ENCODE peak calls at places on chromosomes 5 and 9, in seven cellular contexts. I, K, V, X, M, J and F are unnamed samples.

GRCh38 chr5:95238560-95239325 is 46.2 kb downstream of the MCTP1 start:
- DNase-seq in I (no peak), J (no peak), V (no peak), K (no peak), X (no peak), M (peak), F (no peak)

GRCh38 chr9:40925149-40925548 is 203.3 kb downstream of the FOXD4L6 start:
- DNase-seq in K (no peak), J (no peak), X (no peak), I (no peak), M (no peak), V (no peak), F (no peak)

GRCh38 chr5:102582706-102583105 is 83.9 kb upstream of the SLCO6A1 start:
- DNase-seq in J (no peak), I (no peak), X (no peak), V (no peak), M (no peak), K (no peak), F (no peak)

GRCh38 chr5:149493316-149493715 is 57.9 kb downstream of the CSNK1A1 start:
- DNase-seq in X (no peak), J (no peak), K (no peak), I (no peak), V (no peak), M (no peak), F (no peak)

GRCh38 chr9:131844745-131845118 is 104.9 kb upstream of the RAPGEF1 start:
- DNase-seq in I (no peak), J (no peak), M (no peak), K (no peak), V (no peak), X (no peak), F (no peak)

GRCh38 chr5:142248853-142249462 is 75.9 kb downstream of the SPRY4 start:
- DNase-seq in X (peak), K (no peak), V (no peak), J (peak), M (no peak), I (no peak), F (peak)

GRCh38 chr5:139642891-139643871 is 5.0 kb upstream of the CXXC5 start:
- DNase-seq in J (peak), I (no peak), K (no peak), X (peak), V (peak), M (no peak), F (no peak)

GRCh38 chr5:163915481-163915961 is 410.1 kb downstream of the MAT2B start:
- DNase-seq in M (no peak), K (no peak), I (no peak), X (peak), V (no peak), J (no peak), F (no peak)

GRCh38 chr9:77764894-77765780 is 117.0 kb upstream of the GNA14 start:
- DNase-seq in I (no peak), V (no peak), K (no peak), J (no peak), X (no peak), M (no peak), F (no peak)

GRCh38 chr9:116475201-116475600 is 211.9 kb upstream of the TRIM32 start:
- DNase-seq in M (no peak), J (no peak), I (no peak), X (no peak), K (no peak), V (no peak), F (no peak)

GRCh38 chr5:3268760-3269330 is 326.8 kb upstream of the IRX1 start:
- DNase-seq in M (no peak), V (no peak), I (no peak), K (no peak), J (no peak), X (no peak), F (no peak)

GRCh38 chr9:135770771-135771170 is 68.8 kb downstream of the KCNT1 start:
- DNase-seq in V (no peak), I (no peak), M (no peak), K (no peak), X (no peak), J (no peak), F (no peak)

GRCh38 chr5:77316871-77317661 is 106.6 kb downstream of the PDE8B start:
- DNase-seq in M (no peak), I (no peak), K (no peak), X (no peak), J (no peak), V (no peak), F (no peak)

GRCh38 chr5:143372187-143372829 is 31.2 kb downstream of the NR3C1 start:
- DNase-seq in I (no peak), M (peak), K (no peak), V (no peak), X (no peak), J (no peak), F (no peak)

GRCh38 chr5:139698461-139699146 is 50.5 kb downstream of the CXXC5 start:
- DNase-seq in I (no peak), X (peak), K (peak), J (peak), M (no peak), V (peak), F (peak)

GRCh38 chr9:118059520-118060278 is 355.5 kb downstream of the TLR4 start:
- DNase-seq in V (no peak), X (no peak), J (no peak), M (peak), I (no peak), K (peak), F (no peak)

GRCh38 chr9:34797367-34797766 is 87.4 kb upstream of the CCL21 start:
- DNase-seq in K (no peak), J (no peak), X (no peak), I (no peak), V (no peak), M (no peak), F (no peak)

GRCh38 chr9:22813520-22813919 is 366.9 kb downstream of the DMRTA1 start:
- DNase-seq in V (no peak), I (no peak), X (no peak), J (no peak), M (no peak), K (no peak), F (no peak)

GRCh38 chr9:120915854-120916495 is 10.6 kb downstream of the TRAF1 start:
- DNase-seq in J (no peak), X (no peak), K (no peak), M (no peak), I (no peak), V (no peak), F (no peak)

GRCh38 chr5:78569441-78569840 is 79.1 kb downstream of the LHFPL2 start:
- DNase-seq in M (no peak), X (no peak), V (no peak), K (peak), J (no peak), I (no peak), F (no peak)

GRCh38 chr5:14011089-14012004 is 66.9 kb upstream of the DNAH5 start:
- DNase-seq in V (peak), K (peak), X (peak), J (peak), M (peak), I (no peak), F (peak)

GRCh38 chr9:78112004-78112403 is 80.4 kb upstream of the GNAQ start:
- DNase-seq in X (no peak), J (no peak), K (no peak), I (no peak), V (no peak), M (no peak), F (no peak)

GRCh38 chr5:117893211-117893610 is 1095.1 kb downstream of the DTWD2 start:
- DNase-seq in M (no peak), V (no peak), K (no peak), I (no peak), J (no peak), X (no peak), F (no peak)

DNA sequence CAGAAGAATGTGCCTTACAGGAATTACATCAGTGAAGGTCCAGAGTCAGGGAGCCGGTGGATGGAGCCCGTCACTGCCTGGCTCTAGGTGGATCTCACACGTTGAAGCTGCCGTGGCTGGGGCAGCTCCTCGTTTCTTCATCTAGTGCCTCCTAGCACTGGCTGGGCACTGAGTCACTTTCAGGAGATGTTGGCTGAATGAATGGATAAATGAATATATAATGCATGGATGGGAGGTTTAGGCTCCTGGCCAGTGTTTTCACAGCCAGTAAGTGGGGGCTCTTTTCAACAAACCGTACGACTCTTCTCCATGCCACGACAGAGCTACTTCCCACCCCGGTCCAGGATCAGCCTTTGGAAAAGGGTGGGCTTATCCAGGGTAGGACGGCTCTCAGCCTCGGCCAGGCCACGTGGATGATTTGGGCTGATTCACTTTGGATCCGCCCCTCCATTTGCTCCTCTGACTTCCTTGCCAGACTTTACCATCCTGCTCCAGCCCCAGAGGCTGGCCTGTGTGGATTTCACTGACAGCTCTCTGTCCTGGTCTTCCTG is 1.3 kb upstream of the SH3PXD2B start:
- DNase-seq in I (no peak), J (peak), M (no peak), V (peak), K (no peak), X (peak), F (no peak)
- H3K27ac ChIP-seq in I (no peak), J (no peak), M (peak), V (no peak), K (no peak), X (no peak), F (peak)

GRCh38 chr9:127269440-127269839 is 4.9 kb downstream of the GARNL3 start:
- DNase-seq in M (no peak), K (no peak), V (no peak), I (no peak), X (no peak), J (no peak), F (no peak)
- TF ChIP-seq CTCF in M (no peak), K (no peak), V (no peak), I (no peak), X (no peak), J (no peak), F (no peak)

GRCh38 chr9:112130997-112131396 is 44.1 kb downstream of the SUSD1 start:
- DNase-seq in V (no peak), K (no peak), M (no peak), J (no peak), I (no peak), X (no peak), F (no peak)
- H3K27ac ChIP-seq in V (no peak), K (no peak), M (no peak), J (no peak), I (no peak), X (peak), F (no peak)

DNA sequence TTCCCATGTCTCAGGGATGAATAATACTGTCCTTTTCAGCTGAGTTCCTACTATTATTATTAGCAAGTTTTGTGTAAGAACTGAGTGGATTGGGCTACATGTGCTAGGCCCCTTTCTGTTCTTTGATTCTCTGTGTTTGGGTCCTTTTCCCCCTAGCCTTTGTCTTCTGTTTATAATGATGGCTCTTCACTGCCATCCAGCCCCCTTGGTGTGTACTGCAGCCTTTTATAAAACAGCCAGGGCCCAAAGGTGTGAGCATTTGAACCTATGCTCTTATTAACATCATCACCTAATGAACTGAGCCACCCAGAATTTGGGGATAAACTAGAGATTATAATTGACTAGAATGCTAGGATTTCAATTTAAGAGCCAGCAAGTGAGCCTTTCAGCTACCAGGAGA is 52.6 kb downstream of the PLAC8L1 start:
- DNase-seq in J (no peak), K (no peak), X (no peak), I (no peak), M (peak), V (no peak), F (no peak)
- TF ChIP-seq CTCF in J (no peak), K (no peak), X (no peak), I (no peak), M (no peak), V (peak), F (no peak)

GRCh38 chr5:131277875-131278795 is 14.3 kb downstream of the CDC42SE2 start:
- DNase-seq in V (no peak), K (no peak), M (no peak), X (no peak), J (no peak), I (no peak), F (no peak)

GRCh38 chr5:131274341-131275063 is 10.6 kb downstream of the CDC42SE2 start:
- DNase-seq in V (no peak), J (no peak), X (no peak), I (no peak), K (no peak), M (no peak), F (no peak)

GRCh38 chr5:131279209-131279608 is 15.4 kb downstream of the CDC42SE2 start:
- DNase-seq in K (no peak), M (no peak), J (no peak), V (no peak), X (no peak), I (no peak), F (no peak)

GRCh38 chr5:131275996-131276535 is 12.2 kb downstream of the CDC42SE2 start:
- DNase-seq in I (no peak), X (no peak), K (no peak), J (no peak), V (no peak), M (no peak), F (no peak)

GRCh38 chr5:131277415-131277814 is 13.6 kb downstream of the CDC42SE2 start:
- DNase-seq in I (no peak), V (no peak), J (no peak), K (no peak), M (no peak), X (no peak), F (no peak)
- H3K27ac ChIP-seq in I (peak), V (no peak), J (no peak), K (no peak), M (no peak), X (no peak), F (no peak)